ENCODE peak calls at places on chromosomes 3 and 15, in ten cellular contexts. One of them, this sample, is unnamed. For H3K4me1, the result is how much of the 10 kb centered on the place peaks cover.

GRCh38 chr3:188680189-188680588 is 491.6 kb upstream of the TPRG1 start:
- DNase-seq in cardiac muscle cell: peak
- DNase-seq in Caco-2: no peak
- DNase-seq in endothelial cell of umbilical vein: no peak
- DNase-seq in CD4-positive, CD25-positive, alpha-beta regulatory T cell: no peak
- DNase-seq in sigmoid colon: no peak
- DNase-seq in psoas muscle: no peak
- DNase-seq in CD8-positive, alpha-beta T cell: no peak
- DNase-seq in thyroid gland: no peak
- DNase-seq in neural progenitor cell: no peak
- DNase-seq in this sample: no peak

GRCh38 chr3:183924956-183925355 is 40.3 kb upstream of the PARL start:
- DNase-seq in cardiac muscle cell: peak
- DNase-seq in Caco-2: no peak
- DNase-seq in endothelial cell of umbilical vein: no peak
- DNase-seq in CD4-positive, CD25-positive, alpha-beta regulatory T cell: no peak
- DNase-seq in sigmoid colon: no peak
- DNase-seq in psoas muscle: no peak
- DNase-seq in CD8-positive, alpha-beta T cell: no peak
- DNase-seq in thyroid gland: no peak
- DNase-seq in neural progenitor cell: no peak
- DNase-seq in this sample: no peak

GRCh38 chr3:110405830-110406580 is 665.6 kb upstream of the NECTIN3 start:
- DNase-seq in cardiac muscle cell: no peak
- DNase-seq in Caco-2: no peak
- DNase-seq in endothelial cell of umbilical vein: no peak
- DNase-seq in CD4-positive, CD25-positive, alpha-beta regulatory T cell: no peak
- DNase-seq in sigmoid colon: no peak
- DNase-seq in psoas muscle: no peak
- DNase-seq in CD8-positive, alpha-beta T cell: no peak
- DNase-seq in thyroid gland: no peak
- DNase-seq in neural progenitor cell: no peak
- DNase-seq in this sample: no peak

GRCh38 chr3:170761103-170761502 is 108.9 kb downstream of the RPL22L1 start:
- DNase-seq in cardiac muscle cell: no peak
- DNase-seq in Caco-2: no peak
- DNase-seq in endothelial cell of umbilical vein: no peak
- DNase-seq in CD4-positive, CD25-positive, alpha-beta regulatory T cell: no peak
- DNase-seq in sigmoid colon: no peak
- DNase-seq in psoas muscle: no peak
- DNase-seq in CD8-positive, alpha-beta T cell: no peak
- DNase-seq in thyroid gland: no peak
- DNase-seq in neural progenitor cell: no peak
- DNase-seq in this sample: no peak

GRCh38 chr15:95972136-95972553 is 358.4 kb upstream of the NR2F2 start:
- DNase-seq in cardiac muscle cell: peak
- DNase-seq in Caco-2: no peak
- DNase-seq in endothelial cell of umbilical vein: no peak
- DNase-seq in CD4-positive, CD25-positive, alpha-beta regulatory T cell: no peak
- DNase-seq in sigmoid colon: no peak
- DNase-seq in psoas muscle: no peak
- DNase-seq in CD8-positive, alpha-beta T cell: no peak
- DNase-seq in thyroid gland: no peak
- DNase-seq in neural progenitor cell: no peak
- DNase-seq in this sample: no peak

GRCh38 chr15:100807028-100807427 is 72.6 kb upstream of the ALDH1A3 start:
- DNase-seq in cardiac muscle cell: no peak
- DNase-seq in Caco-2: no peak
- DNase-seq in endothelial cell of umbilical vein: no peak
- DNase-seq in CD4-positive, CD25-positive, alpha-beta regulatory T cell: no peak
- DNase-seq in sigmoid colon: no peak
- DNase-seq in psoas muscle: no peak
- DNase-seq in CD8-positive, alpha-beta T cell: no peak
- DNase-seq in thyroid gland: no peak
- DNase-seq in neural progenitor cell: no peak
- DNase-seq in this sample: no peak

GRCh38 chr3:108755686-108756085 is 1.5 kb downstream of the RETNLB start:
- DNase-seq in cardiac muscle cell: no peak
- DNase-seq in Caco-2: no peak
- DNase-seq in endothelial cell of umbilical vein: no peak
- DNase-seq in CD4-positive, CD25-positive, alpha-beta regulatory T cell: no peak
- DNase-seq in sigmoid colon: no peak
- DNase-seq in psoas muscle: no peak
- DNase-seq in CD8-positive, alpha-beta T cell: no peak
- DNase-seq in thyroid gland: no peak
- DNase-seq in neural progenitor cell: no peak
- DNase-seq in this sample: no peak

GRCh38 chr3:10464068-10464434 is 41.3 kb downstream of the ATP2B2 start:
- DNase-seq in cardiac muscle cell: no peak
- DNase-seq in Caco-2: no peak
- DNase-seq in endothelial cell of umbilical vein: no peak
- DNase-seq in CD4-positive, CD25-positive, alpha-beta regulatory T cell: no peak
- DNase-seq in sigmoid colon: no peak
- DNase-seq in psoas muscle: peak
- DNase-seq in CD8-positive, alpha-beta T cell: no peak
- DNase-seq in thyroid gland: no peak
- DNase-seq in neural progenitor cell: no peak
- DNase-seq in this sample: no peak

GRCh38 chr15:69359724-69360123 is 54.4 kb upstream of the KIF23 start:
- DNase-seq in cardiac muscle cell: peak
- DNase-seq in Caco-2: no peak
- DNase-seq in endothelial cell of umbilical vein: no peak
- DNase-seq in CD4-positive, CD25-positive, alpha-beta regulatory T cell: no peak
- DNase-seq in sigmoid colon: no peak
- DNase-seq in psoas muscle: no peak
- DNase-seq in CD8-positive, alpha-beta T cell: no peak
- DNase-seq in thyroid gland: peak
- DNase-seq in neural progenitor cell: no peak
- DNase-seq in this sample: no peak

GRCh38 chr3:138935864-138936762 is 10.8 kb downstream of the FOXL2 start:
- DNase-seq in cardiac muscle cell: peak
- DNase-seq in Caco-2: peak
- DNase-seq in endothelial cell of umbilical vein: peak
- DNase-seq in CD4-positive, CD25-positive, alpha-beta regulatory T cell: peak
- DNase-seq in sigmoid colon: peak
- DNase-seq in psoas muscle: peak
- DNase-seq in CD8-positive, alpha-beta T cell: peak
- DNase-seq in thyroid gland: peak
- DNase-seq in neural progenitor cell: peak
- DNase-seq in this sample: peak

GRCh38 chr3:138936763-138937689 is 9.9 kb downstream of the FOXL2 start:
- DNase-seq in cardiac muscle cell: no peak
- DNase-seq in Caco-2: no peak
- DNase-seq in endothelial cell of umbilical vein: no peak
- DNase-seq in CD4-positive, CD25-positive, alpha-beta regulatory T cell: no peak
- DNase-seq in sigmoid colon: no peak
- DNase-seq in psoas muscle: peak
- DNase-seq in CD8-positive, alpha-beta T cell: no peak
- DNase-seq in thyroid gland: no peak
- DNase-seq in neural progenitor cell: peak
- DNase-seq in this sample: no peak

GRCh38 chr3:138937690-138938055 is 9.3 kb downstream of the FOXL2 start:
- DNase-seq in cardiac muscle cell: no peak
- DNase-seq in Caco-2: no peak
- DNase-seq in endothelial cell of umbilical vein: no peak
- DNase-seq in CD4-positive, CD25-positive, alpha-beta regulatory T cell: no peak
- DNase-seq in sigmoid colon: peak
- DNase-seq in psoas muscle: no peak
- DNase-seq in CD8-positive, alpha-beta T cell: no peak
- DNase-seq in thyroid gland: no peak
- DNase-seq in neural progenitor cell: peak
- DNase-seq in this sample: no peak

GRCh38 chr3:138933981-138934691 is 12.8 kb downstream of the FOXL2 start:
- DNase-seq in cardiac muscle cell: no peak
- DNase-seq in Caco-2: no peak
- DNase-seq in endothelial cell of umbilical vein: peak
- DNase-seq in CD4-positive, CD25-positive, alpha-beta regulatory T cell: no peak
- DNase-seq in sigmoid colon: peak
- DNase-seq in psoas muscle: no peak
- DNase-seq in CD8-positive, alpha-beta T cell: no peak
- DNase-seq in thyroid gland: peak
- DNase-seq in neural progenitor cell: no peak
- DNase-seq in this sample: no peak

GRCh38 chr3:138935505-138935863 is 11.5 kb downstream of the FOXL2 start:
- DNase-seq in cardiac muscle cell: no peak
- DNase-seq in Caco-2: no peak
- DNase-seq in endothelial cell of umbilical vein: no peak
- DNase-seq in CD4-positive, CD25-positive, alpha-beta regulatory T cell: no peak
- DNase-seq in sigmoid colon: no peak
- DNase-seq in psoas muscle: no peak
- DNase-seq in CD8-positive, alpha-beta T cell: no peak
- DNase-seq in thyroid gland: no peak
- DNase-seq in neural progenitor cell: no peak
- DNase-seq in this sample: no peak
- H3K4me3 ChIP-seq in cardiac muscle cell: no peak
- H3K4me3 ChIP-seq in Caco-2: peak
- H3K4me3 ChIP-seq in endothelial cell of umbilical vein: no peak
- H3K4me3 ChIP-seq in CD4-positive, CD25-positive, alpha-beta regulatory T cell: no peak
- H3K4me3 ChIP-seq in sigmoid colon: no peak
- H3K4me3 ChIP-seq in psoas muscle: peak
- H3K4me3 ChIP-seq in CD8-positive, alpha-beta T cell: peak
- H3K4me3 ChIP-seq in thyroid gland: no peak
- H3K4me3 ChIP-seq in neural progenitor cell: peak
- H3K4me3 ChIP-seq in this sample: peak

GRCh38 chr3:189862385-189863023 is 231.3 kb downstream of the TP63 start:
- DNase-seq in cardiac muscle cell: peak
- DNase-seq in Caco-2: no peak
- DNase-seq in endothelial cell of umbilical vein: no peak
- DNase-seq in CD4-positive, CD25-positive, alpha-beta regulatory T cell: no peak
- DNase-seq in sigmoid colon: no peak
- DNase-seq in psoas muscle: no peak
- DNase-seq in CD8-positive, alpha-beta T cell: no peak
- DNase-seq in thyroid gland: no peak
- DNase-seq in neural progenitor cell: no peak
- DNase-seq in this sample: no peak

GRCh38 chr3:189860296-189860695 is 229.1 kb downstream of the TP63 start:
- DNase-seq in cardiac muscle cell: no peak
- DNase-seq in Caco-2: no peak
- DNase-seq in endothelial cell of umbilical vein: no peak
- DNase-seq in CD4-positive, CD25-positive, alpha-beta regulatory T cell: no peak
- DNase-seq in sigmoid colon: no peak
- DNase-seq in psoas muscle: no peak
- DNase-seq in CD8-positive, alpha-beta T cell: no peak
- DNase-seq in thyroid gland: no peak
- DNase-seq in neural progenitor cell: no peak
- DNase-seq in this sample: no peak

GRCh38 chr3:189868061-189868460 is 236.9 kb downstream of the TP63 start:
- DNase-seq in cardiac muscle cell: no peak
- DNase-seq in Caco-2: no peak
- DNase-seq in endothelial cell of umbilical vein: no peak
- DNase-seq in CD4-positive, CD25-positive, alpha-beta regulatory T cell: no peak
- DNase-seq in sigmoid colon: no peak
- DNase-seq in psoas muscle: no peak
- DNase-seq in CD8-positive, alpha-beta T cell: no peak
- DNase-seq in thyroid gland: no peak
- DNase-seq in neural progenitor cell: no peak
- DNase-seq in this sample: no peak

DNA sequence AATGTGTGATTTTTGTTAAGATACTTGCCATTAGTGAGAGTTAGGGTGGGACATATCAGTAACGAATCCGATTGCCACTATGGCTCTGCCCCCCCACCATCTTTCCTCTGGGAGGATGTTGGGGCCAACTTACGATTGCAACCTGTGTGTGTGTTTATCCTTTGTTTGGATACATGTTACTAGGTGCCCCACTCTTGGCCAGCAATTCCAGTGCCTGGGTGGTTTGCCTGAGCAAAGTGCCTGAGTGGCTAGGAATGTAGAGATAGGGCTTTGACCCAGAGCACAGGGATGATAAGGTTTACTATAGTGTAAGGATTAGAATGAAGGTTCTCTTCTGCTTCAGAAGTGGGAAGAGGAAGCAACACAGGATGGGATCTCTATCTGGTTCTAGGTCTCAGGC is 231.8 kb downstream of the TP63 start:
- DNase-seq in cardiac muscle cell: peak
- DNase-seq in Caco-2: no peak
- DNase-seq in endothelial cell of umbilical vein: no peak
- DNase-seq in CD4-positive, CD25-positive, alpha-beta regulatory T cell: no peak
- DNase-seq in sigmoid colon: no peak
- DNase-seq in psoas muscle: no peak
- DNase-seq in CD8-positive, alpha-beta T cell: no peak
- DNase-seq in thyroid gland: no peak
- DNase-seq in neural progenitor cell: no peak
- DNase-seq in this sample: peak
- H3K4me1 ChIP-seq in cardiac muscle cell: under half
- H3K4me1 ChIP-seq in Caco-2: under half
- H3K4me1 ChIP-seq in endothelial cell of umbilical vein: under half
- H3K4me1 ChIP-seq in CD4-positive, CD25-positive, alpha-beta regulatory T cell: under half
- H3K4me1 ChIP-seq in sigmoid colon: under half
- H3K4me1 ChIP-seq in psoas muscle: under half
- H3K4me1 ChIP-seq in CD8-positive, alpha-beta T cell: under half
- H3K4me1 ChIP-seq in thyroid gland: under half
- H3K4me1 ChIP-seq in neural progenitor cell: under half
- H3K4me1 ChIP-seq in this sample: under half

DNA sequence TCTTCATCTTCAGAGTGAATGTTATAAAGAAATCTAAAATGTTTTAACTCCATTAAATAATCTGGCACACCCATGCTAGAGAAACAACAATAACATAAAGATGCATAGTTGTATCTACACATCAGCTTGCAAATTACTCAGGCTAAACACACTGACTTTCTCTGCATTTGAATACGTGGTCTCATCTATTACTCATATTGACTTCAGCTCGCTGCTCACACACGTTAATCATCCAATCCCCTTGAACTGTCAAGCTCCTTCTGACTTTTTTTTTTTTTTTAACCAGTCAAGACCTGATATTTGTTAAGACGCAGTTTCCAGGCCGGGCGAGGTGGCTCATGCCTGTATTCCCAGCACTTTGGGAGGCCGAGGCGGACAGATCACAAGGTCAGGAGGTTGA is 1137.3 kb upstream of the CADM2 start:
- DNase-seq in cardiac muscle cell: no peak
- DNase-seq in Caco-2: no peak
- DNase-seq in endothelial cell of umbilical vein: no peak
- DNase-seq in CD4-positive, CD25-positive, alpha-beta regulatory T cell: no peak
- DNase-seq in sigmoid colon: no peak
- DNase-seq in psoas muscle: no peak
- DNase-seq in CD8-positive, alpha-beta T cell: no peak
- DNase-seq in thyroid gland: no peak
- DNase-seq in neural progenitor cell: no peak
- DNase-seq in this sample: no peak
- H3K4me3 ChIP-seq in cardiac muscle cell: no peak
- H3K4me3 ChIP-seq in Caco-2: no peak
- H3K4me3 ChIP-seq in endothelial cell of umbilical vein: no peak
- H3K4me3 ChIP-seq in CD4-positive, CD25-positive, alpha-beta regulatory T cell: no peak
- H3K4me3 ChIP-seq in sigmoid colon: no peak
- H3K4me3 ChIP-seq in psoas muscle: no peak
- H3K4me3 ChIP-seq in CD8-positive, alpha-beta T cell: no peak
- H3K4me3 ChIP-seq in thyroid gland: no peak
- H3K4me3 ChIP-seq in neural progenitor cell: no peak
- H3K4me3 ChIP-seq in this sample: no peak

DNA sequence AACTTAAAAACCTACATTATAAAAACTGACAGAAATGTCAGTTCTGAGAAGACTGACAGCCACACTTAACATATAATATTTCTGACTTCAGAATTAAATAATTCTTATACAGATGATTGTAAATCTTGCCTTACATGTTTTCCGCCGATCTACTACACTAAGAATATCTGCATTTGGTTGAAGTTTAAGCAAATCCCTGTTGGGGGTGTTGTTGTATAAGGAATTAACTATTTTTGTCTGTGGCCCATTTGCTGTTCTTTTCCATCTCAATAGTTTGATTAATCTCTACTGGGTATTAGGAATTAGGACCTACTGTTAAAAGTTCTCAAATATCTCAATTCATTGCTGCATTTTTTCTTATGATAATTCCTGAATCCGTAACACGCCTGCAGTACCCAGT is 838.3 kb upstream of the ROBO1 start:
- DNase-seq in cardiac muscle cell: no peak
- DNase-seq in Caco-2: peak
- DNase-seq in endothelial cell of umbilical vein: peak
- DNase-seq in CD4-positive, CD25-positive, alpha-beta regulatory T cell: no peak
- DNase-seq in sigmoid colon: no peak
- DNase-seq in psoas muscle: no peak
- DNase-seq in CD8-positive, alpha-beta T cell: no peak
- DNase-seq in thyroid gland: no peak
- DNase-seq in neural progenitor cell: peak
- DNase-seq in this sample: no peak
- H3K4me1 ChIP-seq in cardiac muscle cell: under half
- H3K4me1 ChIP-seq in Caco-2: under half
- H3K4me1 ChIP-seq in endothelial cell of umbilical vein: under half
- H3K4me1 ChIP-seq in CD4-positive, CD25-positive, alpha-beta regulatory T cell: under half
- H3K4me1 ChIP-seq in sigmoid colon: under half
- H3K4me1 ChIP-seq in psoas muscle: under half
- H3K4me1 ChIP-seq in CD8-positive, alpha-beta T cell: under half
- H3K4me1 ChIP-seq in thyroid gland: under half
- H3K4me1 ChIP-seq in neural progenitor cell: under half
- H3K4me1 ChIP-seq in this sample: under half

This sample was measured in left ventricle myocardium inferior.